ENCODE peak calls at places on chromosomes 2 and 18, in six cellular contexts. L is astrocyte of the cerebellum, O is testis, F is HFF-Myc, J is AG09309, V is transverse colon. U is an unnamed sample.

GRCh38 chr2:33094303-33094702 is 147.6 kb downstream of the LTBP1 start:
- DNase-seq in L (no peak), O (no peak), F (no peak), J (no peak), V (no peak), U (no peak)

GRCh38 chr18:8661754-8662573 is 43.4 kb upstream of the MTCL1 start:
- DNase-seq in L (peak), O (no peak), F (peak), J (no peak), V (peak), U (no peak)

GRCh38 chr18:8706545-8706980 is 1.2 kb downstream of the MTCL1 start:
- DNase-seq in L (no peak), O (no peak), F (no peak), J (no peak), V (no peak), U (no peak)

GRCh38 chr2:148046802-148047201 is 25.9 kb downstream of the MBD5 start:
- DNase-seq in L (no peak), O (no peak), F (no peak), J (no peak), V (no peak), U (no peak)

GRCh38 chr2:156115338-156115737 is 217.2 kb downstream of the NR4A2 start:
- DNase-seq in L (peak), O (no peak), F (no peak), J (no peak), V (no peak), U (no peak)

GRCh38 chr2:29443627-29444026 is 328.4 kb downstream of the CLIP4 start:
- DNase-seq in L (no peak), O (no peak), F (no peak), J (no peak), V (no peak), U (no peak)

GRCh38 chr2:155815851-155816250 is 516.7 kb downstream of the NR4A2 start:
- DNase-seq in L (no peak), O (peak), F (no peak), J (no peak), V (no peak), U (no peak)

GRCh38 chr18:55251186-55251995 is 292.1 kb upstream of the CCDC68 start:
- DNase-seq in L (no peak), O (peak), F (peak), J (peak), V (no peak), U (no peak)

GRCh38 chr2:38750011-38750792 is 959 bp downstream of the SRSF7 start:
- DNase-seq in L (no peak), O (peak), F (no peak), J (no peak), V (peak), U (no peak)

GRCh38 chr2:9205963-9206948 is at the start of gene ASAP2:
- DNase-seq in L (no peak), O (peak), F (no peak), J (no peak), V (peak), U (no peak)

GRCh38 chr2:227748079-227748478 is 2.4 kb downstream of the SCYGR8 start:
- DNase-seq in L (no peak), O (peak), F (no peak), J (no peak), V (no peak), U (no peak)

GRCh38 chr2:75828826-75829225 is 118.1 kb upstream of the GCFC2 start:
- DNase-seq in L (no peak), O (no peak), F (no peak), J (no peak), V (no peak), U (no peak)

GRCh38 chr2:44943031-44943692 is 1.7 kb downstream of the SIX3 start:
- DNase-seq in L (no peak), O (no peak), F (no peak), J (no peak), V (no peak), U (no peak)

GRCh38 chr2:172513935-172514586 is 41.8 kb upstream of the PDK1 start:
- DNase-seq in L (no peak), O (no peak), F (no peak), J (no peak), V (no peak), U (no peak)

GRCh38 chr2:128219891-128220290 is 98.8 kb downstream of the HS6ST1 start:
- DNase-seq in L (no peak), O (peak), F (no peak), J (no peak), V (no peak), U (no peak)

GRCh38 chr2:173048901-173049661 is 26.6 kb upstream of the MAP3K20 start:
- DNase-seq in L (peak), O (peak), F (peak), J (peak), V (peak), U (peak)

GRCh38 chr2:147408357-147408756 is 436.5 kb upstream of the ACVR2A start:
- DNase-seq in L (no peak), O (no peak), F (no peak), J (no peak), V (no peak), U (no peak)

GRCh38 chr2:126970583-126970982 is 71.9 kb downstream of the TEX51 start:
- DNase-seq in L (no peak), O (no peak), F (no peak), J (no peak), V (no peak), U (no peak)

GRCh38 chr18:9094307-9095226 is 7.9 kb upstream of the NDUFV2 start:
- DNase-seq in L (no peak), O (no peak), F (peak), J (peak), V (no peak), U (peak)

GRCh38 chr2:160200921-160201320 is 849 bp upstream of the ITGB6 start:
- DNase-seq in L (no peak), O (no peak), F (no peak), J (no peak), V (no peak), U (no peak)

GRCh38 chr18:7937268-7937667 is 370.2 kb downstream of the PTPRM start:
- DNase-seq in L (no peak), O (no peak), F (no peak), J (no peak), V (no peak), U (no peak)

GRCh38 chr2:20012282-20013060 is at the start of gene MATN3:
- DNase-seq in L (peak), O (peak), F (no peak), J (no peak), V (peak), U (no peak)

GRCh38 chr2:42858140-42859005 is 66.0 kb upstream of the HAAO start:
- DNase-seq in L (no peak), O (no peak), F (no peak), J (no peak), V (no peak), U (no peak)

GRCh38 chr2:42860518-42861094 is 68.2 kb upstream of the HAAO start:
- DNase-seq in L (no peak), O (no peak), F (no peak), J (no peak), V (no peak), U (no peak)

GRCh38 chr2:42856891-42857632 is 64.7 kb upstream of the HAAO start:
- DNase-seq in L (no peak), O (no peak), F (no peak), J (no peak), V (no peak), U (no peak)

GRCh38 chr2:42859801-42860200 is 67.4 kb upstream of the HAAO start:
- DNase-seq in L (no peak), O (no peak), F (no peak), J (peak), V (no peak), U (no peak)

DNA sequence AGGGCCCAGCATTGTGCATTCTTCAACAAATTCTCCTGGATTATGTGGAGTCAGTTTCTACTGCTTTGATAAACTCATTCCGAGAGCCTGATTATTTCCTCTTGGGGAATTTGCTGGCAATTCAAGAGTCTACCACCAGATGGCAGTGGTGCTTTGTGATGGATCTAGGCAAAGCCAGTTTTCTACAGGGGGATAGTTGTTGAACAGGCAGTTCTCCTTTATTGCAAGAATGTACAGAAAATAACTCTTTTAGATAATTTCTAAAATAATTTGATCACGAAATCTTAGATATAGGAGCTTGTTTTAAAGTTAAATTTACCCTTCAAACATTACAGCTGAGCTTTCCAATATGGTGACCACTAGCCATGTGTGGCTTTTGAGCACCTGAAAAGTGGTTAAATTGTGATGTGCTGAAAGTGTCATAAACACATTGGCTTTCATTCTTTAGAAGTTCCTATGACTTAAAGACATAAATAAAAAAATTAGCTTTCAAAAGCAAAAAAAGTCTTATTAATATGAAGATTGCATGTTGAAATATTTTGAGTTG is 66.7 kb upstream of the HAAO start:
- DNase-seq in L (peak), O (peak), F (peak), J (peak), V (peak), U (peak)
- TF ChIP-seq CTCF in L (peak), O (peak), F (peak), J (peak), V (peak), U (peak)

GRCh38 chr2:6810961-6811360 is 54.7 kb downstream of the CMPK2 start:
- DNase-seq in L (no peak), O (no peak), F (no peak), J (no peak), V (no peak), U (no peak)
- H3K4me3 ChIP-seq in L (no peak), O (no peak), F (no peak), J (no peak), V (no peak), U (no peak)

GRCh38 chr2:107932986-107933385 is 53.3 kb upstream of the SLC5A7 start:
- DNase-seq in L (peak), O (no peak), F (no peak), J (no peak), V (no peak), U (no peak)
- TF ChIP-seq CTCF in L (peak), O (no peak), F (no peak), J (peak), V (peak), U (peak)

DNA sequence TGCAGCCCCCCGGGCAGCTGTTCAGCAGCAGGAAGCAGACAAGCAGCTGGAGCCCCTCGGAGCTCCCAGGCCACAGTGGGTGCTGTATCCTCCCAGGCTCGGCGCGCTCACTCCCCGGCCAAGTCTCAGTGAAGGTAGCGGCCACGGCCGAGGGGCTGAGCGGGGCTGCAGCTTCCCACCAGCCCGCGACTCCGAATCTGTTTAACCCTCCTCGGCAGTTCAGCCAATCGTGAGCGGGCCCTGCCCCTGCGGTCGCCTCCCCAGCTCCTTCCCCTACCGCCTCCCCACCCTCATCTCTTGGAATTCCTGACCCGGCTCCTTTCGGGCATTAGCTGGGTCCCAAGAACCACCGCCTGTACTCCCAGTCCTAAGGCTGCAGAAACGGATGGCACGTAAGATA is at the start of gene RESP18:
- DNase-seq in L (no peak), O (no peak), F (no peak), J (no peak), V (no peak), U (no peak)
- H3K4me3 ChIP-seq in L (no peak), O (no peak), F (no peak), J (no peak), V (no peak), U (no peak)

GRCh38 chr2:197950754-197951153 is 146.4 kb downstream of the PLCL1 start:
- DNase-seq in L (no peak), O (no peak), F (no peak), J (no peak), V (no peak), U (no peak)

GRCh38 chr2:197946562-197946961 is 142.2 kb downstream of the PLCL1 start:
- DNase-seq in L (peak), O (no peak), F (no peak), J (no peak), V (no peak), U (no peak)

GRCh38 chr2:197949224-197949623 is 144.8 kb downstream of the PLCL1 start:
- DNase-seq in L (no peak), O (no peak), F (no peak), J (no peak), V (no peak), U (no peak)

GRCh38 chr2:197944416-197944815 is 140.0 kb downstream of the PLCL1 start:
- DNase-seq in L (no peak), O (no peak), F (no peak), J (no peak), V (no peak), U (no peak)

DNA sequence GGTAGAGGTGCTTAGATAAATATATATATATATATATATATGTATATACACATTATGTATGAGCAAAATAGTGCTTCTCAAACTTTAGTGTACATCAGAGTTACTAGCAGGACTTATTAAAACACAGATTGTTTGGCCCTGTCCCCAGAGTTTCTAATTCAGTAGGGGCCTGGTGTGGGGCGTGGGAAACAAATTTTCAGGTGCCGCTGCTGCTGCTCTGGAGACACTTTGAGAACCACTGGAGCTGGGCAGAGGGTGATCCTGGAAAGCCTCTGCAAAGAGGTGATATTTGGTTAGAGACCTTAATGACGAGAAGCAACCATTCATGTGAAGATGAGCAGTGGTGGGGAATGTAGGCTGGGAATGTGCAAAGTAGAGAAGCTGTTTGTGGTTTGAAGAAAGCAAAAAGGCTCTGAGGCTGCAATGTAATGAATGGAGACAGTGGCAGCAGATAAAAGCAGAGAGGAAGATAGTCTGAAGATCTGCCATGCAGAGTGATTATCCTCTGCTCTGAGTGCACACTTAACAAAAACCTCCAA is 142.9 kb downstream of the PLCL1 start:
- DNase-seq in L (no peak), O (no peak), F (no peak), J (no peak), V (no peak), U (no peak)
- TF ChIP-seq CTCF in L (no peak), O (no peak), F (no peak), J (no peak), V (no peak), U (no peak)

GRCh38 chr2:69010437-69011194 is 2.4 kb upstream of the ANTXR1 start:
- DNase-seq in L (no peak), O (no peak), F (no peak), J (no peak), V (no peak), U (no peak)

GRCh38 chr2:69013837-69014796 is 1.1 kb downstream of the ANTXR1 start:
- DNase-seq in L (no peak), O (no peak), F (no peak), J (no peak), V (no peak), U (no peak)

GRCh38 chr2:69013123-69013836 is at the start of gene ANTXR1:
- DNase-seq in L (peak), O (peak), F (peak), J (no peak), V (peak), U (no peak)

GRCh38 chr2:69011611-69012157 is 1.3 kb upstream of the ANTXR1 start:
- DNase-seq in L (no peak), O (no peak), F (no peak), J (no peak), V (no peak), U (no peak)

DNA sequence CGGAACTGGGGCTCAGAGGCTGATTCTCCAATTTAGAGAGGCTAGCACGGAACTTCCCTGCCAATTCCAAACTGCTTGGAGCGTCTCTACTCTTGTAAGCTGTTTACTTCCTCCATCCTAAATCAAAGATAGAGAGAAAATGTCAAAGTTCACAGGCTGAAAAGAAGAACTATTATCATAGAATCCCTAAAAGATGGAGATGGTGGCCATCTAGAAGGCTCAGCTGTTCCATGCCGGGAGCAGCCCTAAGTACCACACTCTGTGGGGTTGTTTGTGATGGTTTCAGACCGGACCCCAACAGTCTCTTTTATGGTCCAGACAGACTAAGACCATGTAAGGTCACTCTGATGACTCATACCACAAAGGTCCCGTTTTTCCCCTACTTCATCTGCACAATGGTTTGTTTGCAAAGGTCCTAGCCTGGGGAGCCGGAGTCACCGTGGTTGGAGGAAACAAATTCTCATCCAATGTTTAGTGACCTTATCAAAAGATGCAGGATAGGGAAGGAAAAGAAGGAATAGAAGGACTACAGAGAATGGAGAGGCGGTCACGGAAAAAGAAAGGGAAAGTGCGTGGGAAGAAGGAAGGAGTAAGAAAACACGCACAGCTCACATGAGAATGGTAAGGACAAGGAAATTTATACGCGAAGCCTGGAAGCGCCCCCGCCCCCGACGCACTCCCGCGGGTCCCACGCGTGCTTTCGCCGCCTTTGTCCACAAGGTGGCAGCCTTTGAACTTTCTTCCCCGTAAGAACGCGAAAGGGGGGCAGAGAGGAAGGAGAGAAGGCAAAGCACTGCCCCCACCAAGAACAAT is 463 bp upstream of the ANTXR1 start:
- DNase-seq in L (no peak), O (peak), F (peak), J (no peak), V (peak), U (no peak)
- H3K4me3 ChIP-seq in L (peak), O (peak), F (peak), J (peak), V (peak), U (peak)

GRCh38 chr2:60483400-60483799 is 70.1 kb downstream of the BCL11A start:
- DNase-seq in L (no peak), O (no peak), F (no peak), J (peak), V (no peak), U (peak)

GRCh38 chr2:60485550-60485949 is 67.9 kb downstream of the BCL11A start:
- DNase-seq in L (no peak), O (no peak), F (no peak), J (no peak), V (no peak), U (no peak)

GRCh38 chr2:60485055-60485454 is 68.4 kb downstream of the BCL11A start:
- DNase-seq in L (no peak), O (no peak), F (no peak), J (no peak), V (no peak), U (no peak)

GRCh38 chr2:60486067-60486466 is 67.4 kb downstream of the BCL11A start:
- DNase-seq in L (no peak), O (no peak), F (no peak), J (no peak), V (no peak), U (no peak)

GRCh38 chr2:60484080-60484737 is 69.2 kb downstream of the BCL11A start:
- DNase-seq in L (no peak), O (no peak), F (no peak), J (peak), V (no peak), U (peak)
- TF ChIP-seq CTCF in L (no peak), O (no peak), F (no peak), J (no peak), V (no peak), U (no peak)

DNA sequence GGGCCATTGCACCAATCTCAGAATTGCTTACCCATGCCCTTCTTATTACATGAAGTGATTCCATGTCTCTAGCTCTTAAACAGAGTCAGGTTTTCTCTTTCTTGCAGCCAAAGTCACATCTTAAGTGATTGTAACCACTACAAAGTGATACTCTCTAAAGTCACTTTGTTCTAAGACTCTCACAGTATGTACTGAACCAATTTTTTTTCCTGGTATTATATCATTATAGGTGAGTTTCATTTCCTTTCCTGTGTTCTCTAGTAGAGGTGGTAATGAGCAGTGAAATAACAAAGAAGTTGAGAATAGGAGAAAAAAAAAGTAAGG is 66.3 kb upstream of the DARS1 start:
- DNase-seq in L (no peak), O (no peak), F (no peak), J (no peak), V (no peak), U (no peak)
- H3K4me3 ChIP-seq in L (no peak), O (no peak), F (no peak), J (no peak), V (no peak), U (no peak)